ENCODE peak calls at places on chromosomes 7 and 10, in six cellular contexts. T is RPMI7951, A is NCI-H2029, W is hepatic stellate cell, R is ACHN, C is epithelial cell of esophagus. Y is an unnamed sample.

GRCh38 chr7:138502023-138502767 is 42.1 kb downstream of the TRIM24 start:
- DNase-seq in W (no peak), C (no peak), T (no peak), A (no peak), R (no peak), Y (no peak)

GRCh38 chr7:117034851-117035462 is 81.7 kb downstream of the ST7 start:
- DNase-seq in W (no peak), A (peak; percentile 42), C (no peak), T (no peak), R (no peak), Y (peak; percentile 22)

GRCh38 chr10:5596611-5597341 is 69.6 kb downstream of the ASB13 start:
- DNase-seq in A (no peak), C (peak; percentile 70), T (peak; percentile 93), R (no peak), W (no peak), Y (no peak)

GRCh38 chr7:120931243-120931642 is 19.3 kb upstream of the ING3 start:
- DNase-seq in R (no peak), A (no peak), C (no peak), T (no peak), W (no peak), Y (no peak)

GRCh38 chr7:121076350-121077164 is 88.0 kb downstream of the CPED1 start:
- DNase-seq in W (peak; percentile 21), C (peak; percentile 71), A (no peak), R (peak; percentile 93), T (peak; percentile 85), Y (no peak)

GRCh38 chr10:47028466-47028865 is 117.2 kb downstream of the PTPN20 start:
- DNase-seq in W (no peak), C (no peak), A (no peak), R (no peak), T (no peak), Y (no peak)

GRCh38 chr7:50212016-50212325 is 92.5 kb upstream of the IKZF1 start:
- DNase-seq in A (no peak), R (no peak), T (no peak), W (no peak), C (no peak), Y (no peak)

GRCh38 chr10:70084189-70084588 is 31.5 kb downstream of the MACROH2A2 start:
- DNase-seq in R (no peak), T (no peak), A (no peak), W (no peak), C (no peak), Y (no peak)

GRCh38 chr7:102836206-102836938 is 76.4 kb upstream of the LRRC17 start:
- DNase-seq in R (peak; percentile 94), A (no peak), T (peak; percentile 86), W (peak; percentile 61), C (peak; percentile 86), Y (peak; percentile 87)

GRCh38 chr7:77796960-77797359 is 1.3 kb downstream of the TMEM60 start:
- DNase-seq in T (no peak), R (no peak), C (no peak), A (peak; percentile 30), W (no peak), Y (no peak)

GRCh38 chr7:8290645-8291308 is 28.8 kb upstream of the ICA1 start:
- DNase-seq in C (peak; percentile 54), T (no peak), A (peak; percentile 96), W (no peak), R (no peak), Y (peak; percentile 14)

GRCh38 chr7:90891529-90891928 is 295.4 kb downstream of the CDK14 start:
- DNase-seq in C (no peak), T (no peak), R (no peak), A (no peak), W (no peak), Y (no peak)

GRCh38 chr10:12716042-12716441 is 285.5 kb downstream of the CCDC3 start:
- DNase-seq in T (no peak), A (no peak), R (no peak), W (no peak), C (no peak), Y (no peak)

GRCh38 chr7:38321515-38321944 is 48.1 kb upstream of the TARP start:
- DNase-seq in W (peak; percentile 48), A (no peak), R (peak; percentile 33), T (peak; percentile 41), C (peak; percentile 26), Y (no peak)

GRCh38 chr7:142894112-142894835 is 8.7 kb upstream of the TRPV6 start:
- DNase-seq in R (no peak), A (no peak), C (no peak), W (no peak), T (no peak), Y (no peak)

GRCh38 chr10:19801369-19801768 is 14.9 kb upstream of the PLXDC2 start:
- DNase-seq in T (no peak), C (no peak), A (no peak), W (no peak), R (no peak), Y (no peak)

GRCh38 chr10:117720931-117721826 is 178.6 kb downstream of the EMX2 start:
- DNase-seq in C (no peak), W (no peak), T (no peak), A (no peak), R (no peak), Y (no peak)

GRCh38 chr7:51428226-51428887 is 111.7 kb upstream of the COBL start:
- DNase-seq in A (peak; percentile 11), W (no peak), T (peak; percentile 9), C (peak; percentile 15), R (peak; percentile 33), Y (no peak)

GRCh38 chr7:2520131-2520807 is 695 bp downstream of the LFNG start:
- DNase-seq in R (peak; percentile 55), W (peak; percentile 67), C (peak; percentile 38), T (peak; percentile 62), A (no peak), Y (no peak)

GRCh38 chr7:105376901-105377533 is 11.7 kb downstream of the SRPK2 start:
- DNase-seq in A (no peak), C (no peak), T (no peak), R (no peak), W (no peak), Y (no peak)

GRCh38 chr10:128274938-128275337 is 148.7 kb upstream of the MKI67 start:
- DNase-seq in R (no peak), T (peak; percentile 5), W (no peak), C (no peak), A (no peak), Y (peak; percentile 85)

GRCh38 chr10:8183241-8183704 is 128.8 kb downstream of the GATA3 start:
- DNase-seq in T (peak; percentile 90), R (no peak), W (no peak), C (peak; percentile 60), A (no peak), Y (peak; percentile 28)

GRCh38 chr10:122660696-122661095 is 39.0 kb downstream of the C10orf120 start:
- DNase-seq in R (no peak), T (no peak), C (no peak), A (no peak), W (no peak), Y (no peak)

GRCh38 chr7:39504963-39505362 is 61.2 kb upstream of the YAE1 start:
- DNase-seq in A (peak; percentile 8), R (peak; percentile 95), W (no peak), T (peak; percentile 81), C (peak; percentile 56), Y (peak; percentile 45)

GRCh38 chr10:1698185-1698584 is 39.1 kb downstream of the ADARB2 start:
- DNase-seq in R (no peak), W (no peak), T (no peak), A (no peak), C (no peak), Y (no peak)

GRCh38 chr10:99425204-99425603 is 5.2 kb downstream of the GOT1 start:
- DNase-seq in T (no peak), C (no peak), W (no peak), A (no peak), R (no peak), Y (no peak)

GRCh38 chr10:71396084-71396713 is 521 bp upstream of the CDH23 start:
- DNase-seq in C (peak; percentile 42), T (no peak), W (no peak), R (no peak), A (no peak), Y (peak; percentile 86)

GRCh38 chr10:30915141-30915540 is 116.5 kb downstream of the ZNF438 start:
- DNase-seq in T (no peak), C (peak; percentile 8), R (no peak), A (no peak), W (no peak), Y (peak; percentile 15)

GRCh38 chr10:3747248-3747960 is 37.6 kb downstream of the KLF6 start:
- DNase-seq in W (no peak), T (no peak), A (no peak), C (no peak), R (no peak), Y (no peak)

Y was measured in A673.